ENCODE peak calls at places on chromosomes 3 and 15, in seven cellular contexts. N is CD4-positive, alpha-beta T cell; R is stimulated activated CD8-positive, alpha-beta memory T cell treated with anti-CD3 and anti-CD28 coated beads, Interleukin-4, amount 100 ng/mL, for 1 hour; Z is esophagus muscularis mucosa; I is LoVo; O is GM18507; T is HT-29. J is an unnamed sample.

GRCh38 chr3:157606392-157607197 is 103.4 kb upstream of the VEPH1 start:
- DNase-seq in N (peak), R (peak), O (peak), Z (peak), T (peak), I (peak), J (peak)

GRCh38 chr3:30643763-30644462 is 37.5 kb downstream of the TGFBR2 start:
- DNase-seq in O (no peak), R (no peak), N (no peak), Z (no peak), I (no peak), T (no peak), J (no peak)

GRCh38 chr15:90603893-90604292 is 74.2 kb downstream of the CRTC3 start:
- DNase-seq in O (no peak), Z (no peak), R (no peak), I (no peak), N (peak), T (peak), J (no peak)

GRCh38 chr3:44999782-45000181 is 23.7 kb downstream of the EXOSC7 start:
- DNase-seq in T (no peak), Z (no peak), R (no peak), N (no peak), O (no peak), I (no peak), J (no peak)

GRCh38 chr3:71498053-71498452 is 85.5 kb downstream of the FOXP1 start:
- DNase-seq in Z (no peak), O (no peak), N (no peak), T (no peak), I (no peak), R (no peak), J (no peak)

GRCh38 chr3:65356331-65357286 is 668.8 kb upstream of the ADAMTS9 start:
- DNase-seq in N (no peak), R (no peak), Z (no peak), T (no peak), O (no peak), I (no peak), J (no peak)

GRCh38 chr3:84965141-84965540 is 6.4 kb downstream of the CADM2 start:
- DNase-seq in T (peak), R (no peak), Z (no peak), I (peak), O (no peak), N (no peak), J (no peak)

GRCh38 chr15:42232606-42233005 is 24.5 kb upstream of the VPS39 start:
- DNase-seq in N (no peak), R (no peak), I (no peak), Z (no peak), O (no peak), T (no peak), J (no peak)

J was measured in PC-9.